ENCODE peak calls at places on chromosomes 2 and 18, in ten cellular contexts. J is heart right ventricle; Z is HS-5; Y is cardiac fibroblast; C is right cardiac atrium; U is NAMALWA; G is GOT3; R is GM13976; W is GM03348; P is stimulated activated CD4-positive, alpha-beta T cell treated with anti-CD3 and anti-CD28 coated beads, Interleukin-15, amount 100 ng/mL, for 48 hours. E is an unnamed sample.

GRCh38 chr2:191250400-191250799 is 5.2 kb downstream of the MYO1B start:
- DNase-seq in R (no peak), C (no peak), P (no peak), W (no peak), J (no peak), Y (peak; percentile 48), Z (no peak), G (no peak), U (no peak), E (peak; percentile 36)

GRCh38 chr2:179057737-179058136 is 7.8 kb upstream of the CCDC141 start:
- DNase-seq in P (no peak), W (no peak), G (no peak), U (no peak), J (no peak), C (no peak), Z (no peak), R (no peak), Y (no peak), E (no peak)

GRCh38 chr2:165434865-165435500 is 34.5 kb upstream of the CSRNP3 start:
- DNase-seq in C (no peak), Y (no peak), J (no peak), W (no peak), Z (no peak), U (no peak), G (no peak), P (no peak), R (no peak), E (no peak)

GRCh38 chr18:55416791-55417190 is 171.2 kb downstream of the TCF4 start:
- DNase-seq in C (no peak), J (no peak), P (no peak), U (no peak), W (no peak), G (no peak), Y (no peak), Z (no peak), R (no peak), E (no peak)

GRCh38 chr2:172888704-172889103 is 153.1 kb downstream of the RAPGEF4 start:
- DNase-seq in Y (no peak), R (no peak), U (no peak), G (no peak), W (no peak), Z (no peak), C (no peak), P (no peak), J (no peak), E (peak; percentile 24)

GRCh38 chr2:62217421-62217820 is 21.5 kb downstream of the B3GNT2 start:
- DNase-seq in J (no peak), R (no peak), W (no peak), Y (no peak), C (no peak), G (no peak), Z (no peak), P (no peak), U (no peak), E (no peak)

GRCh38 chr2:32825291-32825712 is 121.5 kb upstream of the LTBP1 start:
- DNase-seq in R (no peak), P (no peak), J (no peak), U (no peak), G (no peak), W (no peak), Z (no peak), C (peak; percentile 69), Y (peak; percentile 63), E (peak; percentile 74)

GRCh38 chr2:238406222-238406997 is 20.3 kb upstream of the ASB1 start:
- DNase-seq in W (no peak), R (no peak), U (no peak), G (no peak), Z (no peak), J (no peak), C (no peak), P (no peak), Y (no peak), E (no peak)

GRCh38 chr2:16320716-16321115 is 344.9 kb downstream of the CYRIA start:
- DNase-seq in C (no peak), P (no peak), Z (no peak), U (no peak), J (no peak), R (no peak), G (no peak), Y (no peak), W (no peak), E (no peak)

GRCh38 chr18:76442413-76443171 is 52.5 kb downstream of the ZNF516 start:
- DNase-seq in W (no peak), Y (no peak), J (no peak), G (no peak), Z (no peak), U (no peak), P (no peak), R (no peak), C (no peak), E (no peak)

GRCh38 chr2:120769787-120770120 is 34.1 kb downstream of the GLI2 start:
- DNase-seq in U (no peak), J (peak; percentile 1), W (no peak), Z (no peak), G (no peak), Y (no peak), P (no peak), C (peak; percentile 9), R (no peak), E (no peak)

GRCh38 chr2:229815858-229816257 is 101.5 kb upstream of the DNER start:
- DNase-seq in J (no peak), U (no peak), R (no peak), Y (peak; percentile 75), G (no peak), C (no peak), P (no peak), W (peak; percentile 55), Z (no peak), E (peak; percentile 25)

GRCh38 chr2:149021271-149021719 is 17.2 kb upstream of the LYPD6B start:
- DNase-seq in G (no peak), J (no peak), R (no peak), W (no peak), P (no peak), Y (no peak), U (peak; percentile 82), C (no peak), Z (no peak), E (no peak)

GRCh38 chr2:9752441-9753275 is 90.6 kb upstream of the TAF1B start:
- DNase-seq in R (peak; percentile 78), G (peak; percentile 40), Z (peak; percentile 78), W (peak; percentile 87), Y (peak; percentile 80), J (no peak), U (no peak), C (no peak), P (peak; percentile 92), E (peak; percentile 95)

GRCh38 chr2:105344704-105345345 is 7.5 kb downstream of the C2orf49 start:
- DNase-seq in J (no peak), W (peak; percentile 43), C (no peak), R (no peak), P (no peak), U (peak; percentile 61), Z (no peak), G (no peak), Y (peak; percentile 72), E (peak; percentile 58)

GRCh38 chr18:3910507-3910906 is 460.5 kb downstream of the TGIF1 start:
- DNase-seq in Y (peak; percentile 38), Z (no peak), R (no peak), J (no peak), U (no peak), P (no peak), W (no peak), G (no peak), C (no peak), E (no peak)

GRCh38 chr2:1104364-1104763 is 153.7 kb downstream of the SNTG2 start:
- DNase-seq in P (no peak), J (no peak), Y (no peak), W (no peak), C (no peak), R (no peak), Z (no peak), G (no peak), U (no peak), E (no peak)

GRCh38 chr18:48663931-48664847 is 125.4 kb downstream of the CTIF start:
- DNase-seq in C (peak; percentile 90), W (peak; percentile 90), J (peak; percentile 76), G (no peak), Z (no peak), Y (peak; percentile 64), R (peak; percentile 87), U (peak; percentile 73), P (peak; percentile 27), E (peak; percentile 61)

GRCh38 chr2:100178864-100179263 is 36.5 kb upstream of the AFF3 start:
- DNase-seq in W (no peak), R (no peak), Z (no peak), Y (no peak), P (no peak), C (no peak), J (no peak), G (no peak), U (no peak), E (no peak)

GRCh38 chr2:152611458-152612231 is 105.6 kb downstream of the PRPF40A start:
- DNase-seq in U (peak; percentile 41), Y (peak; percentile 89), J (no peak), G (peak; percentile 55), R (peak; percentile 50), Z (peak; percentile 67), P (no peak), W (peak; percentile 79), C (peak; percentile 49), E (peak; percentile 81)

GRCh38 chr2:104938226-104938941 is 84.5 kb downstream of the POU3F3 start:
- DNase-seq in W (no peak), G (no peak), J (no peak), Z (no peak), Y (no peak), P (peak; percentile 14), C (no peak), U (no peak), R (peak; percentile 53), E (no peak)

GRCh38 chr2:134782792-134783191 is 55.6 kb upstream of the ACMSD start:
- DNase-seq in J (no peak), R (peak; percentile 21), U (peak; percentile 74), W (peak; percentile 25), Y (peak; percentile 38), G (no peak), C (no peak), P (no peak), Z (peak; percentile 31), E (no peak)

GRCh38 chr2:69358914-69359313 is 28.1 kb downstream of the GFPT1 start:
- DNase-seq in R (no peak), Z (no peak), P (no peak), Y (no peak), J (no peak), G (no peak), C (no peak), U (no peak), W (no peak), E (no peak)

GRCh38 chr2:96267159-96267971 is 1.3 kb downstream of the CIAO1 start:
- DNase-seq in Z (no peak), C (peak; percentile 51), R (peak; percentile 49), Y (peak; percentile 36), W (peak; percentile 38), J (no peak), U (peak; percentile 69), G (no peak), P (peak; percentile 45), E (peak; percentile 34)

GRCh38 chr2:64797881-64798590 is 144.3 kb upstream of the SERTAD2 start:
- DNase-seq in Z (no peak), R (no peak), J (no peak), C (no peak), W (peak; percentile 33), P (no peak), U (no peak), G (no peak), Y (peak; percentile 21), E (peak; percentile 73)

GRCh38 chr18:6057604-6058003 is 162.3 kb upstream of the TMEM200C start:
- DNase-seq in G (no peak), P (no peak), Z (no peak), U (no peak), Y (peak; percentile 59), W (no peak), R (no peak), J (no peak), C (no peak), E (no peak)

GRCh38 chr2:20666114-20666363 is 905 bp upstream of the GDF7 start:
- DNase-seq in G (no peak), J (no peak), Y (no peak), U (no peak), Z (no peak), W (no peak), C (no peak), P (no peak), R (peak; percentile 57), E (no peak)

GRCh38 chr2:124647245-124647644 is 622.2 kb downstream of the CNTNAP5 start:
- DNase-seq in J (no peak), C (no peak), W (no peak), U (no peak), Z (no peak), R (no peak), P (no peak), G (no peak), Y (no peak), E (no peak)

E was measured in MCF 10A.